ENCODE peak calls at places on chromosomes 7 and 10, in eight cellular contexts. P, X, Q, C, U, I, K and Z are unnamed samples.

GRCh38 chr10:104350146-104350635 is 3.4 kb upstream of the CFAP58 start:
- DNase-seq in Q (no peak), U (no peak), C (no peak), K (peak; percentile 87), P (peak; percentile 76), X (no peak), I (peak; percentile 74), Z (no peak)

GRCh38 chr10:16478801-16479200 is 42.0 kb downstream of the PTER start:
- DNase-seq in X (no peak), Q (no peak), K (peak; percentile 36), P (no peak), I (no peak), C (no peak), U (no peak), Z (no peak)

GRCh38 chr7:47337531-47337930 is 244.4 kb downstream of the TNS3 start:
- DNase-seq in C (no peak), Q (no peak), I (no peak), K (no peak), X (no peak), P (peak; percentile 53), U (no peak), Z (no peak)

GRCh38 chr10:112246-112645 is 23.0 kb upstream of the ZMYND11 start:
- DNase-seq in P (no peak), I (peak; percentile 33), Q (no peak), X (no peak), U (no peak), K (no peak), C (no peak), Z (no peak)

GRCh38 chr7:46145412-46145811 is 224.3 kb upstream of the IGFBP3 start:
- DNase-seq in U (peak; percentile 96), Q (no peak), P (no peak), I (peak; percentile 58), C (no peak), K (peak; percentile 99), X (peak; percentile 99), Z (peak; percentile 39)

GRCh38 chr7:12715372-12716133 is 28.1 kb downstream of the ARL4A start:
- DNase-seq in C (peak; percentile 23), I (peak; percentile 78), K (peak; percentile 99), Q (peak; percentile 41), X (peak; percentile 84), P (no peak), U (peak; percentile 87), Z (peak; percentile 61)

GRCh38 chr10:49166804-49167628 is 21.2 kb downstream of the TMEM273 start:
- DNase-seq in Q (no peak), I (no peak), P (no peak), X (no peak), C (no peak), K (no peak), U (no peak), Z (no peak)

GRCh38 chr7:55427800-55428199 is 62.7 kb downstream of the LANCL2 start:
- DNase-seq in C (no peak), P (no peak), Q (no peak), I (no peak), U (no peak), X (no peak), K (no peak), Z (no peak)

GRCh38 chr10:84401838-84402611 is 73.6 kb downstream of the CCSER2 start:
- DNase-seq in Q (no peak), I (no peak), K (no peak), P (no peak), C (no peak), X (no peak), U (no peak), Z (no peak)

GRCh38 chr7:113370910-113371309 is 252.6 kb upstream of the SMIM30 start:
- DNase-seq in X (no peak), I (no peak), Q (no peak), P (no peak), U (peak; percentile 13), K (no peak), C (no peak), Z (no peak)

DNA sequence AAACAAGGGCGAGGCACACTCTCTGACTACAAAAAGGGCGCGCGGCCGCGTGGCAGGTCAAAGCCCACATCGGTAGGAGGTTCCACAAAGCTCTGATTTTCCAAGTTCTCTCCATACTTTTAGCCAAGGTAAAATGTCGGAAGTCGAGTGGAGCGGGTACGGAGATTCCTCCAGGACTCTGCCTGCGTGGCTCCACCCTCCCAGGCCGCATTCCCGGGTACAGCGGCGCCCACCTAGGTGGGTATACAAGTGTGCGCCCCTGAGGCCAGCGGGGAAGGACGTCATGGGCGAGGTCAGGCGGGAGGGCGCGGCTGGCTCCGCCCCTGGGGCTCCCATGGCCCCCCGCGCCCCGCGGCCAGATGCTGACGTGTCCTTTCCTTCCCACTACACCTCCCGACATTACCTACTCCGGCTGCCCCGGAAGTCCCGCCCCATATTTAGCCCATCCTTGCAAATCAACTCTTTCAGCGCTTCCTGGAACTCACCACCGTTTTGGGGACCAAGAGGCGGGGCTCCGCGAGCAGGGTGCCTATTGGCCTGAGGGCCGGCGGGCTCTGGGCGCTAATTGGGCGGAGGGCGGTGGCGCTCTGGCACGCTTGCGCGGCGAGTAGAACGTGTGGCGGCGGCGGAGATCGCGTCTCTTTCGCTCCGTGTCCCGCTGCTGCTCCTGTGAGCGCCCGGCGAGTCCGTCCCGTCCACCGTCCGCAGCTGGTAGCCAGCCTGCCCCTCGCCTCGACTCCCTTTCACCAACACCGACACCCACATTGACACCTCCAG is at the start of gene SND1:
- DNase-seq in P (peak; percentile 99), C (peak; percentile 98), X (peak; percentile 94), I (peak; percentile 99), K (peak; percentile 99), U (peak; percentile 96), Q (peak; percentile 95), Z (peak; percentile 100)
- TF ChIP-seq CTCF in P (no peak), C (no peak), X (no peak), I (no peak), K (no peak), U (no peak), Q (no peak), Z (peak; percentile 3)

DNA sequence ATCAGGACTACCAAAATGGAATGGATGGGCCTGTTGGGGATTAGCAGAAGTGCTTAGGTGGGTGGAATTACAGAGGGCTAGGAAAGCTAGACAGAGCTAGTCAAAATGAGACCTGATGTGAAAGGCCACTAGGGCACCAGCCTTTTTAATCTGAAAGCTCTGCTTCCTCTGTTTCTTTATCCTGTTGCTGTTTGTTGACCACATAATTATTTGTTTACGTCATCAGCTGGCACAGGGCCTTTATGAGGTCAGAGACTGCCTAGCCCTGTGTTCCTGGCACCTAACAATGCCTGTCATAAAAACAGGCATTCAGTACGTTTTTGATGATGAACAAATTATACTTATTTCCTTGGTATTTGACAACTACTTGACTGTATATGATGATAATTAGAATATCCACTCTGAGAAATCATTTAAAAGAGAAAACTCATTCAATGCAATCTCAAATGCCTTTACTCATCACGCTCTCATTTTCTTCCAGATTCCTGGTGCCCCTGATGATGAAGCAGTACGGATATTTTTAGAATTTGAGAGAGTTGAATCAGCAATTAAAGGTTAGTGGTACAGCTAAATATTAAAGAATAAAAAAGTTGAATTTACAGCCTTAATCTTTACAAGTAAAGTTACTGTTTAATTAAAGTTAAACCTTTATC is 26.1 kb downstream of the RBM17 start:
- DNase-seq in U (no peak), X (peak; percentile 64), Q (no peak), C (no peak), K (peak; percentile 92), I (no peak), P (peak; percentile 58), Z (no peak)
- TF ChIP-seq CTCF in U (no peak), X (peak; percentile 4), Q (no peak), C (no peak), K (peak; percentile 24), I (no peak), P (no peak), Z (no peak)

DNA sequence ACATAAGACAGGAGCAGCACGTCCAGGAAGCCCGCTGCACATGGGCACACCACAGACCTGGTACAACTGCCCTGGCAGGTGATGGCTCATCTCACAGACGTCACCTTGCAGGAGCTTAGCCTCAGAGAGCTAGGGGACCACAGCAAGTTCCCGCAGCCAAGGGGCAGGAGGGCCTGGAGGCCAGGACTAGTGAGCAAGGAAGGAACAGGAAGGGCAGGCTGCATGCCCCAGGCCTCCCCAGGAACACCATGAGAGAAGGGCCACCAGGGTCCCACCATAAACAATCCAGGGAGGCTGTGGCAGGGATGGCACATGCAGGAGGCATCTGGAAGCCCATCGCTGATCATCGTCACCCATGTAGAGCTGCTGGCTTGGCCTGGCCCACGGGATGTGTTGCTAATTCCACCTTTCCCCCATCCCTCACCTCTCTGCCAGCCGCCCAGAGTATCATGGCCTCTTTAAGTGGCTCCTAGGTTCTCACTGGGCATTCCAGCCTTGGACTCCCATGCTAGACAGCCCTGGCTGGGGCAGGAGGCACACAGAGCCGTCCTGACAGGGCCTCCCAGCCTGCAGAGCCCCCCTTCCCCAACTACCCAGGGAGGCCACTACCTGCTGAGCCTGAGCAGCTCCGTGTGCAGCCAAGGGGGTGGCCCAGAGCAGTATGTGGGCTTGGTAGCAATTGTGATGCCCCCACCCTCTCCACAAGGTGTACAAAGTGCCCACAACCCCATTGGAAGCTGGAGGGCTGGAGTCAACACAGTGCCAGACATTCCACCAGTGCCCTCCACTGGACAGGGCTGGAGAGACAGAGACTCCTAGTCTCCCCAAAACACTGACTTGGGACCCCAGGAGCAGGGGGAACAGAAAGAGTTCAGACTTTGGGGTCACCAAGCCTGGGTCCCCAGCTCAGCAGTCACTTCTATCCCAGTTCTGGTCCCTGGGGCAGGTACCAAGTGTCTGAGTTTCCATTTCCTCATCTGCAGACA is 35.5 kb downstream of the GRID1 start:
- DNase-seq in K (no peak), X (no peak), I (no peak), U (no peak), Q (no peak), P (no peak), C (no peak), Z (no peak)
- TF ChIP-seq CTCF in K (no peak), X (no peak), I (no peak), U (no peak), Q (no peak), P (no peak), C (no peak), Z (no peak)

GRCh38 chr10:120328647-120329046 is 128.4 kb upstream of the PLPP4 start:
- DNase-seq in K (no peak), Q (no peak), X (no peak), C (no peak), I (no peak), P (no peak), U (no peak), Z (no peak)
- TF ChIP-seq CTCF in K (no peak), Q (no peak), X (peak; percentile 42), C (no peak), I (no peak), P (no peak), U (no peak), Z (no peak)

GRCh38 chr7:30162622-30163124 is 27.9 kb downstream of the MTURN start:
- DNase-seq in I (no peak), C (no peak), X (no peak), Q (no peak), K (peak; percentile 79), U (no peak), P (peak; percentile 11), Z (no peak)
- TF ChIP-seq CTCF in I (no peak), C (no peak), X (no peak), Q (no peak), K (no peak), U (no peak), P (no peak), Z (no peak)